ENCODE peak calls at places on chromosomes 16 and 17, in six cellular contexts. W, H, P, B, Y and G are unnamed samples.

GRCh38 chr16:578870-579405 is 9.2 kb downstream of the PIGQ start:
- DNase-seq in B (no peak), W (no peak), P (peak), H (peak), Y (peak), G (no peak)

GRCh38 chr16:67884684-67885083 is at the start of gene NRN1L:
- DNase-seq in Y (peak), H (peak), W (peak), B (peak), P (peak), G (peak)

GRCh38 chr17:9028632-9029570 is 7.6 kb downstream of the NTN1 start:
- DNase-seq in P (no peak), H (no peak), W (no peak), B (no peak), Y (no peak), G (no peak)

GRCh38 chr17:37413875-37414519 is 7.3 kb downstream of the TADA2A start:
- DNase-seq in H (no peak), W (no peak), Y (peak), B (no peak), P (no peak), G (no peak)

GRCh38 chr17:20226814-20227482 is 217.8 kb downstream of the SPECC1 start:
- DNase-seq in Y (peak), H (peak), B (no peak), W (peak), P (peak), G (peak)

GRCh38 chr17:50163846-50164696 is 1.7 kb upstream of the SGCA start:
- DNase-seq in P (no peak), W (no peak), B (no peak), H (no peak), Y (no peak), G (no peak)

GRCh38 chr17:62792122-62792800 is 15.9 kb downstream of the MARCHF10 start:
- DNase-seq in H (peak), B (no peak), P (no peak), W (no peak), Y (peak), G (peak)

GRCh38 chr17:64689106-64689505 is 27.0 kb upstream of the SMURF2 start:
- DNase-seq in W (no peak), Y (no peak), H (peak), B (no peak), P (no peak), G (no peak)

GRCh38 chr17:31197991-31198390 is 99.0 kb downstream of the OMG start:
- DNase-seq in H (no peak), P (no peak), W (no peak), Y (peak), B (no peak), G (no peak)

GRCh38 chr17:39979865-39980401 is 674 bp upstream of the PSMD3 start:
- DNase-seq in P (no peak), H (no peak), B (no peak), Y (peak), W (no peak), G (no peak)

GRCh38 chr17:52390422-52390821 is 231.9 kb upstream of the CA10 start:
- DNase-seq in P (no peak), H (no peak), W (no peak), Y (no peak), B (no peak), G (no peak)

GRCh38 chr16:30957456-30958163 is at the start of gene SETD1A:
- DNase-seq in Y (peak), W (peak), H (peak), P (peak), B (peak), G (peak)

GRCh38 chr17:34582185-34582900 is 3.0 kb downstream of the TMEM132E start:
- DNase-seq in H (no peak), W (no peak), P (no peak), B (no peak), Y (no peak), G (no peak)

GRCh38 chr17:54780238-54780637 is 120.4 kb upstream of the TOM1L1 start:
- DNase-seq in W (no peak), B (no peak), H (no peak), Y (no peak), P (no peak), G (no peak)

GRCh38 chr17:16217002-16217635 is at the start of gene PIGL:
- DNase-seq in Y (peak), P (peak), B (peak), W (peak), H (peak), G (peak)

GRCh38 chr16:83215417-83216001 is 588.7 kb downstream of the CDH13 start:
- DNase-seq in H (no peak), W (no peak), P (no peak), B (no peak), Y (peak), G (no peak)

GRCh38 chr16:79336437-79337229 is 263.9 kb downstream of the MAF start:
- DNase-seq in B (no peak), H (no peak), Y (no peak), W (no peak), P (peak), G (no peak)

GRCh38 chr16:85898521-85899442 is at the start of gene IRF8:
- DNase-seq in P (peak), B (no peak), H (peak), Y (no peak), W (no peak), G (no peak)

GRCh38 chr17:34126965-34127364 is 128.1 kb upstream of the CCL2 start:
- DNase-seq in P (no peak), B (no peak), H (no peak), Y (no peak), W (no peak), G (no peak)

GRCh38 chr16:83574388-83574787 is 233.4 kb upstream of the HSBP1 start:
- DNase-seq in B (no peak), Y (peak), W (no peak), P (no peak), H (no peak), G (peak)

GRCh38 chr17:1089915-1090314 is 89.9 kb downstream of the ABR start:
- DNase-seq in W (no peak), P (no peak), Y (no peak), H (no peak), B (no peak), G (no peak)

GRCh38 chr17:30290696-30291570 is 811 bp downstream of the BLMH start:
- DNase-seq in B (peak), P (peak), Y (peak), H (peak), W (no peak), G (no peak)

GRCh38 chr16:3553138-3553923 is 23.9 kb downstream of the NLRC3 start:
- DNase-seq in Y (no peak), H (no peak), B (no peak), P (no peak), W (no peak), G (no peak)

GRCh38 chr16:1403036-1403435 is 11.5 kb downstream of the UNKL start:
- DNase-seq in H (no peak), B (peak), W (no peak), P (no peak), Y (no peak), G (no peak)

GRCh38 chr17:3729881-3730280 is 6.2 kb downstream of the HASPIN start:
- DNase-seq in P (no peak), Y (no peak), W (no peak), B (no peak), H (no peak), G (no peak)

GRCh38 chr16:58026139-58026704 is 668 bp downstream of the MMP15 start:
- DNase-seq in Y (peak), H (peak), W (no peak), P (peak), B (no peak), G (no peak)

GRCh38 chr17:19905514-19905913 is 37.8 kb upstream of the ULK2 start:
- DNase-seq in Y (peak), P (no peak), B (no peak), W (no peak), H (no peak), G (no peak)

GRCh38 chr16:82454566-82454965 is 172.2 kb upstream of the CDH13 start:
- DNase-seq in B (no peak), P (no peak), H (no peak), W (no peak), Y (no peak), G (no peak)

GRCh38 chr16:68070249-68070725 is 14.9 kb upstream of the NFATC3 start:
- DNase-seq in Y (no peak), W (no peak), B (no peak), H (no peak), P (no peak), G (no peak)

GRCh38 chr17:396788-397187 is 44.2 kb upstream of the RPH3AL start:
- DNase-seq in Y (no peak), P (no peak), W (no peak), B (no peak), H (no peak), G (no peak)

GRCh38 chr16:54846761-54847160 is 83.9 kb upstream of the IRX5 start:
- DNase-seq in Y (peak), P (no peak), H (peak), W (no peak), B (peak), G (no peak)

GRCh38 chr17:40097931-40098845 is 2.2 kb downstream of the NR1D1 start:
- DNase-seq in W (peak), P (peak), B (no peak), H (peak), Y (peak), G (no peak)

GRCh38 chr17:40417258-40417608 is 463 bp downstream of the TOP2A start:
- DNase-seq in P (no peak), Y (peak), B (no peak), H (no peak), W (no peak), G (no peak)

GRCh38 chr17:36703860-36704266 is 102.5 kb downstream of the MRM1 start:
- DNase-seq in H (peak), B (no peak), W (no peak), Y (peak), P (no peak), G (no peak)

GRCh38 chr17:78273813-78274212 is 42.4 kb downstream of the TMEM235 start:
- DNase-seq in Y (no peak), W (no peak), P (no peak), H (no peak), B (no peak), G (no peak)
- H3K4me3 ChIP-seq in Y (no peak), W (no peak), P (no peak), H (no peak), B (no peak), G (no peak)

GRCh38 chr16:87076950-87077749 is 240.0 kb downstream of the C16orf95 start:
- DNase-seq in W (no peak), B (no peak), H (peak), P (peak), Y (peak), G (no peak)

GRCh38 chr16:87074635-87075318 is 242.4 kb downstream of the C16orf95 start:
- DNase-seq in B (no peak), Y (no peak), W (no peak), P (peak), H (no peak), G (no peak)

GRCh38 chr16:87077750-87078127 is 239.5 kb downstream of the C16orf95 start:
- DNase-seq in W (no peak), B (no peak), H (no peak), Y (no peak), P (peak), G (no peak)

GRCh38 chr16:87076331-87076949 is 240.8 kb downstream of the C16orf95 start:
- DNase-seq in B (no peak), Y (no peak), W (no peak), P (peak), H (no peak), G (no peak)

GRCh38 chr16:87075319-87075860 is 241.8 kb downstream of the C16orf95 start:
- DNase-seq in W (no peak), P (peak), H (no peak), B (no peak), Y (no peak), G (no peak)
- H3K4me3 ChIP-seq in W (no peak), P (no peak), H (no peak), B (no peak), Y (no peak), G (no peak)

GRCh38 chr17:5901731-5902660 is 168.2 kb upstream of the WSCD1 start:
- DNase-seq in Y (no peak), H (no peak), B (no peak), W (no peak), P (no peak), G (no peak)
- H3K4me3 ChIP-seq in Y (no peak), H (no peak), B (no peak), W (no peak), P (no peak), G (no peak)

GRCh38 chr17:80781851-80782277 is 209.8 kb upstream of the CHMP6 start:
- DNase-seq in Y (no peak), P (peak), W (no peak), H (no peak), B (peak), G (no peak)

GRCh38 chr17:80781188-80781577 is 210.5 kb upstream of the CHMP6 start:
- DNase-seq in H (no peak), Y (no peak), P (peak), W (no peak), B (no peak), G (no peak)

GRCh38 chr17:80779336-80779735 is 212.3 kb upstream of the CHMP6 start:
- DNase-seq in H (no peak), W (no peak), P (peak), Y (no peak), B (no peak), G (no peak)

GRCh38 chr17:80779961-80780380 is 211.7 kb upstream of the CHMP6 start:
- DNase-seq in W (no peak), B (no peak), P (peak), H (peak), Y (no peak), G (peak)

DNA sequence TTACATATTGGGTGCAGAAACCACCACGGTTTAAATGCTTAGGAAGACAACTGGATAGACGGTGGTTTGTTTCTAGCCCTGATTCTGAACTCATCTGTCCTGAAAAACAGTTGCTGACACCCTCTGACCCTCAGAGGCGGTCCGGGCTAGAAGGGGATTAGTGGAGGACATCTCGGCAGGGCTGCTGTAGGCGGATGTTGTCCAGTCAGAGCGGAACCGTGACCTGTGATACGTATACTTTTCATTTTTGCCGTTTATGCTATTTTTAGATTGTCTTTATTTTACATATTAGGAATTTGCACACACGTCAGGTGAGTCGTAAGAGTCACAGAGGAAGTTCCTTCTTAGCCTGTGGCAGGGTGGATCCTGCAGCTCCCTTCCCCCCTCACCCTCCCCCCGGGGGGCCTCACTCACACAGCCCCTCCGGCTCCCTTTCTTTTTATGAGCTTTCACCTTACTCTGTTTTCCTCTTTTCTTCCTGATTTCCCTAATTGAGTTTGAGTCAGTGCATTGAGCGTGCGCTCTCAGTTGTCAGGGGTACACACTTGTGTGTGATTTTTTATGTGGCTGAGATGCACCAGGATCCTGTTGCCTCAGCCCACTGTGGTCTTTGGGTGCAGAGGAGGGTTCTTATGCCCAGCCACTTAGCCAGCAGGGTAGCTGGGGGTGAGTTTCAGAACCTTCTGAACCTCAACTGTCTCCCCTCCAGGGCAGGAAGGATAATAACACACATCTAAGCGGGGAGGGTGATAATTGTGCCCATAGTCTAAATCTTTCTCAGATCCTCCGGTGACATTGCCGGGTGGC is 211.1 kb upstream of the CHMP6 start:
- DNase-seq in W (no peak), P (peak), B (no peak), H (no peak), Y (no peak), G (no peak)
- H3K4me3 ChIP-seq in W (no peak), P (no peak), B (no peak), H (no peak), Y (no peak), G (no peak)

GRCh38 chr16:89316701-89317100 is 99.2 kb downstream of the ZNF778 start:
- DNase-seq in H (no peak), W (no peak), B (no peak), Y (no peak), P (no peak), G (no peak)
- H3K4me3 ChIP-seq in H (no peak), W (no peak), B (no peak), Y (no peak), P (no peak), G (no peak)

GRCh38 chr16:65124596-65124995 is 2.7 kb upstream of the CDH11 start:
- DNase-seq in Y (no peak), B (no peak), W (no peak), H (no peak), P (no peak), G (no peak)
- H3K4me3 ChIP-seq in Y (no peak), B (no peak), W (peak), H (no peak), P (no peak), G (no peak)

GRCh38 chr17:79612468-79613194 is 1.8 kb upstream of the RBFOX3 start:
- DNase-seq in H (peak), P (peak), Y (no peak), W (no peak), B (no peak), G (no peak)

GRCh38 chr17:79615446-79615845 is 4.6 kb upstream of the RBFOX3 start:
- DNase-seq in H (no peak), B (peak), Y (no peak), W (no peak), P (peak), G (no peak)

GRCh38 chr17:79615926-79616325 is 5.1 kb upstream of the RBFOX3 start:
- DNase-seq in W (no peak), Y (no peak), P (peak), H (no peak), B (peak), G (no peak)

GRCh38 chr17:79614248-79614647 is 3.4 kb upstream of the RBFOX3 start:
- DNase-seq in B (no peak), P (no peak), W (no peak), H (no peak), Y (no peak), G (no peak)

DNA sequence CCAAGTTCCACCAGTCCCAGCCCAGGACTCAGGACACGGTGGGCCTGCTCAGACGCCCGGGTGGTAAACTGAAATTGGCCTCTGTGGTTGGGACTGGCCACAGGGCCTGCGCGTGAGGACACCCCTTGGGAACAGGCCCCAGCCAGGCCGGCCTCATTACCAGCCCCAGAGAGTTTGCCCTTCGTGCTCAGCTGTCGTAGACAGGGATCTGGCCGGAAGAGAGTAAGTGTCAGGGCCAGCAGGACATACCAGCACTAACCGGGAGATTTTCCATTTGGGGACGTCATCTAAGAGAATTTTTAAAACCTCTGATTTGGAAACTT is 2.3 kb upstream of the RBFOX3 start:
- DNase-seq in P (no peak), Y (no peak), B (no peak), H (no peak), W (no peak), G (no peak)
- H3K4me3 ChIP-seq in P (no peak), Y (no peak), B (no peak), H (no peak), W (no peak), G (no peak)

GRCh38 chr16:16112450-16113053 is 110.7 kb downstream of the ABCC6 start:
- DNase-seq in H (no peak), B (no peak), P (no peak), W (no peak), Y (no peak), G (no peak)
- H3K4me3 ChIP-seq in H (no peak), B (no peak), P (no peak), W (no peak), Y (no peak), G (no peak)

GRCh38 chr17:44780161-44780560 is 21.4 kb downstream of the ADAM11 start:
- DNase-seq in W (no peak), H (no peak), B (no peak), P (no peak), Y (no peak), G (no peak)

GRCh38 chr17:44780845-44781480 is 22.2 kb downstream of the ADAM11 start:
- DNase-seq in Y (no peak), W (no peak), H (no peak), P (no peak), B (no peak), G (no peak)

GRCh38 chr17:44777394-44778348 is 18.9 kb downstream of the ADAM11 start:
- DNase-seq in P (no peak), B (no peak), H (no peak), W (no peak), Y (no peak), G (no peak)

GRCh38 chr17:44778656-44779210 is 19.9 kb downstream of the ADAM11 start:
- DNase-seq in P (no peak), H (no peak), W (no peak), B (no peak), Y (no peak), G (no peak)

DNA sequence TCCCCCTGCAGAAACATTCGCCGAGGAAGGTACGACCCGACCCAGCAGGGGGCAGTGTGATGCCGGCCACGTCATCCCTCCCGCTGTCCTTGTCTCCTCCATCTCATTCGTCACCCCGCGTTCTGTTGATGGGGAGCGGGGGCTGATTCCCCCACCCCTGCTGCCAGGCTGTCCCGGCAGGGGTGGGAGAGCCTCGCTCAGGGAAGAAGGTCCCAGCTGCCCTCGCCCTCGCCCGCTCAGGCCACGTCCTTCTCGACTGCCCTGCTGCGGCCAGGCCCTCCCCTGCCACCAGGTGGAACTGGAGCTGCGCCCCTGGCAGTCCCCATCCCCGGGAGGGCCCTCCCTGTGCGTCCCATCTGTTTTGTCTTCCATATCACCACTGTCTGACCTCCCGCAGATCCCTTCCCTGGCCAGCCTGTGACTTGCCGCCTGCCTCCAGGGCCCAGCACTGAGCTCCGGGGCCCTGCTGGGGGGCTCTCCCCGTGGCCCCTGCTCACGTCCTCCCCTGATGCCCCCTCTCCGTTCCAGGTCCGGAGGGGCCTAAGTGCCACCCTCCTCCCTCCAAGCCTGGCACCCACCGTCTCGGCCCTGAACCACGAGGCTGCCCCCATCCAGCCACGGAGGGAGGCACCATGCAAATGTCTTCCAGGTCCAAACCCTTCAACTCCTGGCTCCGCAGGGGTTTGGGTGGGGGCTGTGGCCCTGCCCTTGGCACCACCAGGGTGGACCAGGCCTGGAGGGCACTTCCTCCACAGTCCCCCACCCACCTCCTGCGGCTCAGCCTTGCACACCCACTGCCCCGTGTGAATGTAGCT is 20.6 kb downstream of the ADAM11 start:
- DNase-seq in B (peak), H (peak), P (peak), Y (peak), W (no peak), G (peak)
- H3K4me3 ChIP-seq in B (peak), H (no peak), P (no peak), Y (peak), W (peak), G (peak)